ENCODE peak calls at places on chromosomes 2 and 18, in eight cellular contexts. One of them, this sample, is unnamed.
A peak's percentile ranks its signal among the peaks of the same experiment; 100 is the strongest.

GRCh38 chr18:2856499-2856898 is 9.7 kb downstream of the EMILIN2 start:
- DNase-seq in heart right ventricle: no peak
- DNase-seq in hippocampal formation: no peak
- DNase-seq in Ammon's horn: no peak
- DNase-seq in naive B cell: no peak
- DNase-seq in RWPE1: no peak
- DNase-seq in NCI-H460: no peak
- DNase-seq in anterior cingulate cortex: no peak
- DNase-seq in this sample: no peak

GRCh38 chr2:127104166-127104660 is 2.7 kb downstream of the BIN1 start:
- DNase-seq in heart right ventricle: no peak
- DNase-seq in hippocampal formation: no peak
- DNase-seq in Ammon's horn: no peak
- DNase-seq in naive B cell: no peak
- DNase-seq in RWPE1: no peak
- DNase-seq in NCI-H460: no peak
- DNase-seq in anterior cingulate cortex: no peak
- DNase-seq in this sample: no peak

GRCh38 chr2:157488877-157489276 is 45.0 kb upstream of the CYTIP start:
- DNase-seq in heart right ventricle: no peak
- DNase-seq in hippocampal formation: no peak
- DNase-seq in Ammon's horn: no peak
- DNase-seq in naive B cell: no peak
- DNase-seq in RWPE1: no peak
- DNase-seq in NCI-H460: no peak
- DNase-seq in anterior cingulate cortex: no peak
- DNase-seq in this sample: no peak

GRCh38 chr18:69636529-69637301 is 236.0 kb downstream of the DOK6 start:
- DNase-seq in heart right ventricle: peak; percentile 16
- DNase-seq in hippocampal formation: no peak
- DNase-seq in Ammon's horn: no peak
- DNase-seq in naive B cell: no peak
- DNase-seq in RWPE1: no peak
- DNase-seq in NCI-H460: no peak
- DNase-seq in anterior cingulate cortex: no peak
- DNase-seq in this sample: no peak

GRCh38 chr18:22467760-22468553 is 50.2 kb upstream of the CTAGE1 start:
- DNase-seq in heart right ventricle: no peak
- DNase-seq in hippocampal formation: no peak
- DNase-seq in Ammon's horn: no peak
- DNase-seq in naive B cell: no peak
- DNase-seq in RWPE1: peak; percentile 91
- DNase-seq in NCI-H460: peak; percentile 83
- DNase-seq in anterior cingulate cortex: no peak
- DNase-seq in this sample: no peak

GRCh38 chr18:79416677-79417052 is 20.9 kb downstream of the NFATC1 start:
- DNase-seq in heart right ventricle: peak; percentile 8
- DNase-seq in hippocampal formation: no peak
- DNase-seq in Ammon's horn: no peak
- DNase-seq in naive B cell: no peak
- DNase-seq in RWPE1: no peak
- DNase-seq in NCI-H460: no peak
- DNase-seq in anterior cingulate cortex: no peak
- DNase-seq in this sample: no peak

GRCh38 chr2:197286805-197287595 is 23.6 kb downstream of the ANKRD44 start:
- DNase-seq in heart right ventricle: no peak
- DNase-seq in hippocampal formation: peak; percentile 62
- DNase-seq in Ammon's horn: peak; percentile 87
- DNase-seq in naive B cell: no peak
- DNase-seq in RWPE1: peak; percentile 81
- DNase-seq in NCI-H460: peak; percentile 91
- DNase-seq in anterior cingulate cortex: no peak
- DNase-seq in this sample: no peak

GRCh38 chr2:234111523-234111922 is 61.0 kb downstream of the SPP2 start:
- DNase-seq in heart right ventricle: no peak
- DNase-seq in hippocampal formation: no peak
- DNase-seq in Ammon's horn: no peak
- DNase-seq in naive B cell: no peak
- DNase-seq in RWPE1: peak; percentile 97
- DNase-seq in NCI-H460: no peak
- DNase-seq in anterior cingulate cortex: no peak
- DNase-seq in this sample: no peak

GRCh38 chr2:132547089-132547687 is 122.8 kb downstream of the LYPD1 start:
- DNase-seq in heart right ventricle: peak; percentile 23
- DNase-seq in hippocampal formation: peak; percentile 64
- DNase-seq in Ammon's horn: peak; percentile 88
- DNase-seq in naive B cell: no peak
- DNase-seq in RWPE1: peak; percentile 37
- DNase-seq in NCI-H460: peak; percentile 78
- DNase-seq in anterior cingulate cortex: peak; percentile 57
- DNase-seq in this sample: no peak

GRCh38 chr2:196742685-196743084 is 56.8 kb downstream of the GTF3C3 start:
- DNase-seq in heart right ventricle: no peak
- DNase-seq in hippocampal formation: no peak
- DNase-seq in Ammon's horn: no peak
- DNase-seq in naive B cell: no peak
- DNase-seq in RWPE1: no peak
- DNase-seq in NCI-H460: no peak
- DNase-seq in anterior cingulate cortex: no peak
- DNase-seq in this sample: no peak

GRCh38 chr2:233990261-233990798 is 60.2 kb upstream of the SPP2 start:
- DNase-seq in heart right ventricle: no peak
- DNase-seq in hippocampal formation: no peak
- DNase-seq in Ammon's horn: no peak
- DNase-seq in naive B cell: no peak
- DNase-seq in RWPE1: no peak
- DNase-seq in NCI-H460: no peak
- DNase-seq in anterior cingulate cortex: no peak
- DNase-seq in this sample: no peak

GRCh38 chr2:29920631-29921559 is 491 bp downstream of the ALK start:
- DNase-seq in heart right ventricle: no peak
- DNase-seq in hippocampal formation: no peak
- DNase-seq in Ammon's horn: no peak
- DNase-seq in naive B cell: no peak
- DNase-seq in RWPE1: no peak
- DNase-seq in NCI-H460: no peak
- DNase-seq in anterior cingulate cortex: no peak
- DNase-seq in this sample: no peak

GRCh38 chr2:18583905-18584607 is 5.3 kb downstream of the NT5C1B start:
- DNase-seq in heart right ventricle: no peak
- DNase-seq in hippocampal formation: no peak
- DNase-seq in Ammon's horn: no peak
- DNase-seq in naive B cell: no peak
- DNase-seq in RWPE1: no peak
- DNase-seq in NCI-H460: no peak
- DNase-seq in anterior cingulate cortex: no peak
- DNase-seq in this sample: no peak

GRCh38 chr18:50009772-50010171 is 185.2 kb downstream of the MYO5B start:
- DNase-seq in heart right ventricle: peak; percentile 10
- DNase-seq in hippocampal formation: no peak
- DNase-seq in Ammon's horn: peak; percentile 41
- DNase-seq in naive B cell: peak; percentile 25
- DNase-seq in RWPE1: peak; percentile 10
- DNase-seq in NCI-H460: peak; percentile 33
- DNase-seq in anterior cingulate cortex: no peak
- DNase-seq in this sample: no peak

GRCh38 chr18:58788971-58789797 is 75.5 kb upstream of the ZNF532 start:
- DNase-seq in heart right ventricle: peak; percentile 55
- DNase-seq in hippocampal formation: peak; percentile 48
- DNase-seq in Ammon's horn: peak; percentile 74
- DNase-seq in naive B cell: no peak
- DNase-seq in RWPE1: no peak
- DNase-seq in NCI-H460: no peak
- DNase-seq in anterior cingulate cortex: peak; percentile 15
- DNase-seq in this sample: no peak

GRCh38 chr2:54490863-54491262 is 34.7 kb downstream of the SPTBN1 start:
- DNase-seq in heart right ventricle: no peak
- DNase-seq in hippocampal formation: no peak
- DNase-seq in Ammon's horn: no peak
- DNase-seq in naive B cell: no peak
- DNase-seq in RWPE1: no peak
- DNase-seq in NCI-H460: no peak
- DNase-seq in anterior cingulate cortex: no peak
- DNase-seq in this sample: no peak

GRCh38 chr2:232336956-232337700 is 41.4 kb upstream of the ALPP start:
- DNase-seq in heart right ventricle: no peak
- DNase-seq in hippocampal formation: no peak
- DNase-seq in Ammon's horn: no peak
- DNase-seq in naive B cell: no peak
- DNase-seq in RWPE1: no peak
- DNase-seq in NCI-H460: no peak
- DNase-seq in anterior cingulate cortex: no peak
- DNase-seq in this sample: no peak

GRCh38 chr2:33425660-33426059 is 50.8 kb upstream of the RASGRP3 start:
- DNase-seq in heart right ventricle: no peak
- DNase-seq in hippocampal formation: no peak
- DNase-seq in Ammon's horn: no peak
- DNase-seq in naive B cell: no peak
- DNase-seq in RWPE1: no peak
- DNase-seq in NCI-H460: no peak
- DNase-seq in anterior cingulate cortex: no peak
- DNase-seq in this sample: no peak

GRCh38 chr2:31057691-31058090 is 80.5 kb downstream of the GALNT14 start:
- DNase-seq in heart right ventricle: no peak
- DNase-seq in hippocampal formation: no peak
- DNase-seq in Ammon's horn: no peak
- DNase-seq in naive B cell: no peak
- DNase-seq in RWPE1: no peak
- DNase-seq in NCI-H460: no peak
- DNase-seq in anterior cingulate cortex: no peak
- DNase-seq in this sample: no peak

GRCh38 chr2:175066411-175066810 is 61.2 kb upstream of the CHN1 start:
- DNase-seq in heart right ventricle: no peak
- DNase-seq in hippocampal formation: no peak
- DNase-seq in Ammon's horn: no peak
- DNase-seq in naive B cell: no peak
- DNase-seq in RWPE1: no peak
- DNase-seq in NCI-H460: no peak
- DNase-seq in anterior cingulate cortex: no peak
- DNase-seq in this sample: no peak

GRCh38 chr2:9844036-9844483 is 786 bp downstream of the TAF1B start:
- DNase-seq in heart right ventricle: no peak
- DNase-seq in hippocampal formation: no peak
- DNase-seq in Ammon's horn: peak; percentile 9
- DNase-seq in naive B cell: no peak
- DNase-seq in RWPE1: no peak
- DNase-seq in NCI-H460: no peak
- DNase-seq in anterior cingulate cortex: no peak
- DNase-seq in this sample: no peak

GRCh38 chr18:28007841-28008240 is 169.1 kb downstream of the CDH2 start:
- DNase-seq in heart right ventricle: no peak
- DNase-seq in hippocampal formation: no peak
- DNase-seq in Ammon's horn: no peak
- DNase-seq in naive B cell: no peak
- DNase-seq in RWPE1: no peak
- DNase-seq in NCI-H460: no peak
- DNase-seq in anterior cingulate cortex: no peak
- DNase-seq in this sample: no peak

GRCh38 chr2:187985923-187986322 is 305.8 kb upstream of the GULP1 start:
- DNase-seq in heart right ventricle: no peak
- DNase-seq in hippocampal formation: no peak
- DNase-seq in Ammon's horn: no peak
- DNase-seq in naive B cell: no peak
- DNase-seq in RWPE1: no peak
- DNase-seq in NCI-H460: peak; percentile 45
- DNase-seq in anterior cingulate cortex: no peak
- DNase-seq in this sample: no peak

GRCh38 chr2:12577567-12577966 is 139.2 kb upstream of the TRIB2 start:
- DNase-seq in heart right ventricle: no peak
- DNase-seq in hippocampal formation: no peak
- DNase-seq in Ammon's horn: no peak
- DNase-seq in naive B cell: no peak
- DNase-seq in RWPE1: no peak
- DNase-seq in NCI-H460: no peak
- DNase-seq in anterior cingulate cortex: no peak
- DNase-seq in this sample: no peak

GRCh38 chr18:36298113-36298701 is 694 bp downstream of the FHOD3 start:
- DNase-seq in heart right ventricle: peak; percentile 20
- DNase-seq in hippocampal formation: no peak
- DNase-seq in Ammon's horn: no peak
- DNase-seq in naive B cell: no peak
- DNase-seq in RWPE1: no peak
- DNase-seq in NCI-H460: no peak
- DNase-seq in anterior cingulate cortex: peak; percentile 46
- DNase-seq in this sample: no peak

GRCh38 chr2:212402316-212402715 is 136.3 kb downstream of the ERBB4 start:
- DNase-seq in heart right ventricle: no peak
- DNase-seq in hippocampal formation: no peak
- DNase-seq in Ammon's horn: no peak
- DNase-seq in naive B cell: no peak
- DNase-seq in RWPE1: no peak
- DNase-seq in NCI-H460: no peak
- DNase-seq in anterior cingulate cortex: no peak
- DNase-seq in this sample: no peak

GRCh38 chr2:83900859-83901258 is 558.2 kb downstream of the SUCLG1 start:
- DNase-seq in heart right ventricle: no peak
- DNase-seq in hippocampal formation: no peak
- DNase-seq in Ammon's horn: no peak
- DNase-seq in naive B cell: no peak
- DNase-seq in RWPE1: peak; percentile 40
- DNase-seq in NCI-H460: peak; percentile 1
- DNase-seq in anterior cingulate cortex: no peak
- DNase-seq in this sample: no peak

GRCh38 chr2:241859017-241859435 is 332 bp upstream of the PDCD1 start:
- DNase-seq in heart right ventricle: peak; percentile 23
- DNase-seq in hippocampal formation: no peak
- DNase-seq in Ammon's horn: no peak
- DNase-seq in naive B cell: no peak
- DNase-seq in RWPE1: no peak
- DNase-seq in NCI-H460: no peak
- DNase-seq in anterior cingulate cortex: no peak
- DNase-seq in this sample: no peak

GRCh38 chr2:45986509-45986908 is 310.7 kb upstream of the EPAS1 start:
- DNase-seq in heart right ventricle: peak; percentile 15
- DNase-seq in hippocampal formation: no peak
- DNase-seq in Ammon's horn: peak; percentile 21
- DNase-seq in naive B cell: no peak
- DNase-seq in RWPE1: no peak
- DNase-seq in NCI-H460: no peak
- DNase-seq in anterior cingulate cortex: no peak
- DNase-seq in this sample: no peak

GRCh38 chr2:233989221-233989620 is 61.3 kb upstream of the SPP2 start:
- DNase-seq in heart right ventricle: no peak
- DNase-seq in hippocampal formation: no peak
- DNase-seq in Ammon's horn: no peak
- DNase-seq in naive B cell: no peak
- DNase-seq in RWPE1: no peak
- DNase-seq in NCI-H460: no peak
- DNase-seq in anterior cingulate cortex: no peak
- DNase-seq in this sample: no peak

GRCh38 chr18:111292-112014 is 46.9 kb upstream of the USP14 start:
- DNase-seq in heart right ventricle: peak; percentile 77
- DNase-seq in hippocampal formation: no peak
- DNase-seq in Ammon's horn: peak; percentile 61
- DNase-seq in naive B cell: peak; percentile 74
- DNase-seq in RWPE1: peak; percentile 65
- DNase-seq in NCI-H460: peak; percentile 59
- DNase-seq in anterior cingulate cortex: no peak
- DNase-seq in this sample: no peak

GRCh38 chr2:201235865-201236811 is 24.2 kb upstream of the CASP8 start:
- DNase-seq in heart right ventricle: peak; percentile 37
- DNase-seq in hippocampal formation: peak; percentile 27
- DNase-seq in Ammon's horn: peak; percentile 63
- DNase-seq in naive B cell: peak; percentile 62
- DNase-seq in RWPE1: peak; percentile 56
- DNase-seq in NCI-H460: peak; percentile 75
- DNase-seq in anterior cingulate cortex: no peak
- DNase-seq in this sample: no peak

This sample was measured in NCI-H2081 treated with DMSO at 0.1 percent for 48 hours.